ENCODE peak calls at places on chromosomes 5 and 9, in seven cellular contexts. One of them, this sample, is unnamed.

GRCh38 chr5:151772029-151772867 is 494 bp downstream of the G3BP1 start:
- DNase-seq in SK-N-SH: peak
- DNase-seq in hepatocyte: peak
- DNase-seq in HCT116: no peak
- DNase-seq in PC-3: no peak
- DNase-seq in neural progenitor cell: peak
- DNase-seq in GM23248: peak
- DNase-seq in this sample: peak

GRCh38 chr5:96432245-96433065 is 593 bp downstream of the PCSK1 start:
- DNase-seq in GM23248: peak
- DNase-seq in neural progenitor cell: peak
- DNase-seq in PC-3: no peak
- DNase-seq in hepatocyte: peak
- DNase-seq in SK-N-SH: peak
- DNase-seq in HCT116: no peak
- DNase-seq in this sample: no peak

GRCh38 chr9:108534741-108535140 is 321.0 kb downstream of the ACTL7B start:
- DNase-seq in HCT116: peak
- DNase-seq in PC-3: peak
- DNase-seq in SK-N-SH: no peak
- DNase-seq in neural progenitor cell: no peak
- DNase-seq in GM23248: peak
- DNase-seq in hepatocyte: no peak
- DNase-seq in this sample: no peak

GRCh38 chr9:120877276-120878034 is 467 bp upstream of the PHF19 start:
- DNase-seq in GM23248: peak
- DNase-seq in HCT116: no peak
- DNase-seq in SK-N-SH: peak
- DNase-seq in neural progenitor cell: peak
- DNase-seq in hepatocyte: peak
- DNase-seq in PC-3: peak
- DNase-seq in this sample: peak

GRCh38 chr5:97231025-97231636 is 48.1 kb upstream of the RIOK2 start:
- DNase-seq in neural progenitor cell: peak
- DNase-seq in GM23248: peak
- DNase-seq in HCT116: peak
- DNase-seq in SK-N-SH: peak
- DNase-seq in hepatocyte: peak
- DNase-seq in PC-3: peak
- DNase-seq in this sample: peak

GRCh38 chr5:74497706-74498105 is 142.8 kb downstream of the ENC1 start:
- DNase-seq in HCT116: no peak
- DNase-seq in GM23248: peak
- DNase-seq in PC-3: no peak
- DNase-seq in neural progenitor cell: no peak
- DNase-seq in hepatocyte: no peak
- DNase-seq in SK-N-SH: no peak
- DNase-seq in this sample: no peak

GRCh38 chr5:59840200-59840601 is 53.3 kb downstream of the PDE4D start:
- DNase-seq in HCT116: no peak
- DNase-seq in neural progenitor cell: no peak
- DNase-seq in hepatocyte: peak
- DNase-seq in PC-3: no peak
- DNase-seq in SK-N-SH: peak
- DNase-seq in GM23248: peak
- DNase-seq in this sample: no peak

GRCh38 chr5:117138523-117138922 is 563.9 kb upstream of the SEMA6A start:
- DNase-seq in SK-N-SH: no peak
- DNase-seq in neural progenitor cell: no peak
- DNase-seq in hepatocyte: no peak
- DNase-seq in GM23248: no peak
- DNase-seq in HCT116: no peak
- DNase-seq in PC-3: no peak
- DNase-seq in this sample: no peak

GRCh38 chr9:95155211-95155610 is 162.3 kb downstream of the FANCC start:
- DNase-seq in hepatocyte: no peak
- DNase-seq in PC-3: no peak
- DNase-seq in SK-N-SH: no peak
- DNase-seq in neural progenitor cell: no peak
- DNase-seq in GM23248: no peak
- DNase-seq in HCT116: no peak
- DNase-seq in this sample: no peak

GRCh38 chr5:2227433-2227832 is 344.7 kb upstream of the IRX4 start:
- DNase-seq in HCT116: no peak
- DNase-seq in GM23248: no peak
- DNase-seq in PC-3: no peak
- DNase-seq in hepatocyte: no peak
- DNase-seq in SK-N-SH: no peak
- DNase-seq in neural progenitor cell: no peak
- DNase-seq in this sample: no peak

GRCh38 chr5:13866792-13867191 is 77.7 kb downstream of the DNAH5 start:
- DNase-seq in HCT116: no peak
- DNase-seq in SK-N-SH: no peak
- DNase-seq in neural progenitor cell: peak
- DNase-seq in PC-3: peak
- DNase-seq in GM23248: peak
- DNase-seq in hepatocyte: peak
- DNase-seq in this sample: peak

GRCh38 chr5:4862500-4862899 is 277.6 kb upstream of the ADAMTS16 start:
- DNase-seq in GM23248: peak
- DNase-seq in HCT116: peak
- DNase-seq in PC-3: peak
- DNase-seq in SK-N-SH: peak
- DNase-seq in neural progenitor cell: peak
- DNase-seq in hepatocyte: peak
- DNase-seq in this sample: peak

GRCh38 chr5:121189569-121190305 is 661.9 kb upstream of the FTMT start:
- DNase-seq in hepatocyte: peak
- DNase-seq in SK-N-SH: peak
- DNase-seq in neural progenitor cell: no peak
- DNase-seq in GM23248: peak
- DNase-seq in PC-3: peak
- DNase-seq in HCT116: no peak
- DNase-seq in this sample: no peak
- TF ChIP-seq EZH2phosphoT487 in hepatocyte: no peak
- TF ChIP-seq EZH2phosphoT487 in SK-N-SH: no peak
- TF ChIP-seq EZH2phosphoT487 in neural progenitor cell: no peak
- TF ChIP-seq EZH2phosphoT487 in GM23248: no peak
- TF ChIP-seq EZH2phosphoT487 in PC-3: no peak
- TF ChIP-seq EZH2phosphoT487 in HCT116: no peak
- TF ChIP-seq EZH2phosphoT487 in this sample: no peak

DNA sequence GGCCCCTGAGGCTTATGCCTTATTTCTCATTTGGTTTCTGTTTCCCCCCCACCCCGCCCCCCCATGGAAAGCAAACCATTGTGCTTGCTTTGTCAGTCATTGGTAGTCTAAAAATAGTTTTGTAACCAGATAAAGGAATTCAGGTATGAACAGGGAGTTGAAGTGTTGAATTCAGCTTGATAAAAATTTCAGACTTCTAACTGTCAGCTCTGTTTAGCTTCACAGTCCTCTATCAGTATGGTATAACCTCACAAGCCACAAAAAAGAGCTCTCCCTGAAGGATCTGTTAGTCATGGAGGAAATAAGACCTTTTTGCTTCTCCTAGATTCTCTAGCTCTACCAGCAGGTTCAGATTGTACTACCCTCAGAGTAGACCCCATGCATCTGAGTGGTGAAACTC is 378.1 kb downstream of the TMEM38B start:
- DNase-seq in neural progenitor cell: no peak
- DNase-seq in PC-3: no peak
- DNase-seq in GM23248: no peak
- DNase-seq in SK-N-SH: no peak
- DNase-seq in HCT116: no peak
- DNase-seq in hepatocyte: no peak
- DNase-seq in this sample: no peak
- TF ChIP-seq EZH2phosphoT487 in neural progenitor cell: no peak
- TF ChIP-seq EZH2phosphoT487 in PC-3: no peak
- TF ChIP-seq EZH2phosphoT487 in GM23248: no peak
- TF ChIP-seq EZH2phosphoT487 in SK-N-SH: no peak
- TF ChIP-seq EZH2phosphoT487 in HCT116: no peak
- TF ChIP-seq EZH2phosphoT487 in hepatocyte: no peak
- TF ChIP-seq EZH2phosphoT487 in this sample: no peak

GRCh38 chr9:77011973-77012817 is 7.3 kb upstream of the FOXB2 start:
- DNase-seq in GM23248: peak
- DNase-seq in neural progenitor cell: peak
- DNase-seq in PC-3: peak
- DNase-seq in HCT116: peak
- DNase-seq in SK-N-SH: peak
- DNase-seq in hepatocyte: peak
- DNase-seq in this sample: peak

GRCh38 chr9:77015291-77016048 is 4.0 kb upstream of the FOXB2 start:
- DNase-seq in PC-3: no peak
- DNase-seq in GM23248: no peak
- DNase-seq in hepatocyte: no peak
- DNase-seq in HCT116: no peak
- DNase-seq in SK-N-SH: peak
- DNase-seq in neural progenitor cell: peak
- DNase-seq in this sample: no peak

GRCh38 chr9:77013186-77013931 is 6.1 kb upstream of the FOXB2 start:
- DNase-seq in HCT116: no peak
- DNase-seq in PC-3: no peak
- DNase-seq in hepatocyte: no peak
- DNase-seq in neural progenitor cell: peak
- DNase-seq in SK-N-SH: peak
- DNase-seq in GM23248: no peak
- DNase-seq in this sample: no peak

GRCh38 chr9:77014597-77015263 is 4.7 kb upstream of the FOXB2 start:
- DNase-seq in HCT116: no peak
- DNase-seq in GM23248: peak
- DNase-seq in hepatocyte: no peak
- DNase-seq in PC-3: no peak
- DNase-seq in neural progenitor cell: peak
- DNase-seq in SK-N-SH: no peak
- DNase-seq in this sample: no peak

DNA sequence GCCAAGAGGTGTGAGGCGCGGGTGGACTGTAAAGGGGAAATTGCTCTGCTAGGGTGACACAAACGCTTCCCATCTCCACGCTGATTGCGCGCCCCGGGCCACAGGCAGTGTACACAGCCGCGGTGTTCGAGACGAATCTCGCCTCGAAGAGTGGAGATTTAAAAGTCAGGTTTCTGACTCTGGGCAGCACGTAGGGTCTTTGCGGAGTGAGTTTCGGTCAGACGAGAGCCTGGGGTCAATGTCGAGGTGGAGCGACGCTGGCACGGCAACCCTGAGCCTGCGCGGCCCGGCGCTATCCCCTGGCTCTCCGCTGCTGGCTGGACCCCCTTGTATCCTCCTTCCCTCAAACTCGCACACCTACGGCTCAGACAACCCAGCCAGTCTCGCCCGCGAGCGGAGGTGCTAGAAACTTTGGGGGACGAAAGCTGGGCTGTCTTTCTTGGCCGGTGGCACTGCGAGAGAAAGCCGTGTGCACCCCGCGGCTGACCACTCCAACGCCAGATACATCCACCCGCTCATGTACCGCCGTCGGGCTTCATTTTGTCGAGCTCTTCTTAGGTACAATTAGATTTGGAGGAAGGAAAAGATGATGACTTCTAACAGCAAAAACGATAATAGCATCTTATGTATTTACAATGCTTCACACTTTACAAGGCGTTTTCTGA is 5.4 kb upstream of the FOXB2 start:
- DNase-seq in GM23248: no peak
- DNase-seq in HCT116: no peak
- DNase-seq in PC-3: no peak
- DNase-seq in SK-N-SH: peak
- DNase-seq in hepatocyte: no peak
- DNase-seq in neural progenitor cell: peak
- DNase-seq in this sample: no peak
- TF ChIP-seq EZH2phosphoT487 in GM23248: no peak
- TF ChIP-seq EZH2phosphoT487 in HCT116: no peak
- TF ChIP-seq EZH2phosphoT487 in PC-3: no peak
- TF ChIP-seq EZH2phosphoT487 in SK-N-SH: no peak
- TF ChIP-seq EZH2phosphoT487 in hepatocyte: no peak
- TF ChIP-seq EZH2phosphoT487 in neural progenitor cell: peak
- TF ChIP-seq EZH2phosphoT487 in this sample: no peak

GRCh38 chr9:77807295-77807694 is 159.2 kb upstream of the GNA14 start:
- DNase-seq in HCT116: no peak
- DNase-seq in neural progenitor cell: no peak
- DNase-seq in GM23248: peak
- DNase-seq in PC-3: peak
- DNase-seq in SK-N-SH: no peak
- DNase-seq in hepatocyte: peak
- DNase-seq in this sample: no peak
- TF ChIP-seq EZH2phosphoT487 in HCT116: no peak
- TF ChIP-seq EZH2phosphoT487 in neural progenitor cell: no peak
- TF ChIP-seq EZH2phosphoT487 in GM23248: no peak
- TF ChIP-seq EZH2phosphoT487 in PC-3: no peak
- TF ChIP-seq EZH2phosphoT487 in SK-N-SH: no peak
- TF ChIP-seq EZH2phosphoT487 in hepatocyte: no peak
- TF ChIP-seq EZH2phosphoT487 in this sample: no peak

This sample was measured in OCI-LY7.